ENCODE peak calls at places on chromosomes 16 and 17, in ten cellular contexts. P is cardiac muscle cell; Q is skeletal muscle cell; V is upper lobe of right lung; D is GM12865; R is naive thymus-derived CD4-positive, alpha-beta T cell; L is Karpas-422; F is fibroblast of pulmonary artery; J is hepatocyte; S is HCT116. E is an unnamed sample.

GRCh38 chr17:8409966-8410881 is 12.6 kb upstream of the RNF222 start:
- DNase-seq in P (peak; percentile 93), Q (peak; percentile 41), V (peak; percentile 91), D (peak; percentile 81), R (peak; percentile 61), L (peak; percentile 90), F (peak; percentile 91), J (peak; percentile 91), S (peak; percentile 73), E (peak; percentile 43)

GRCh38 chr16:22195695-22196558 is 10.2 kb upstream of the EEF2K start:
- DNase-seq in P (peak; percentile 92), Q (peak; percentile 51), V (peak; percentile 92), D (peak; percentile 95), R (peak; percentile 84), L (peak; percentile 95), F (peak; percentile 94), J (peak; percentile 92), S (peak; percentile 72), E (no peak)

GRCh38 chr17:80380068-80381061 is 34.6 kb upstream of the ENDOV start:
- DNase-seq in P (no peak), Q (no peak), V (no peak), D (no peak), R (no peak), L (no peak), F (no peak), J (no peak), S (no peak), E (no peak)

GRCh38 chr16:11204513-11205047 is 51.4 kb downstream of the SOCS1 start:
- DNase-seq in P (no peak), Q (no peak), V (no peak), D (no peak), R (no peak), L (no peak), F (no peak), J (no peak), S (no peak), E (no peak)

GRCh38 chr17:43814714-43815113 is 18.2 kb downstream of the MPP3 start:
- DNase-seq in P (peak; percentile 80), Q (peak; percentile 40), V (no peak), D (no peak), R (no peak), L (no peak), F (peak; percentile 82), J (no peak), S (no peak), E (peak; percentile 52)

GRCh38 chr16:14244344-14245010 is 173.4 kb downstream of the MRTFB start:
- DNase-seq in P (peak; percentile 52), Q (peak; percentile 28), V (no peak), D (no peak), R (no peak), L (no peak), F (peak; percentile 40), J (no peak), S (no peak), E (no peak)

GRCh38 chr16:50040028-50040427 is 15.0 kb downstream of the CNEP1R1 start:
- DNase-seq in P (peak; percentile 3), Q (no peak), V (no peak), D (no peak), R (no peak), L (no peak), F (no peak), J (no peak), S (no peak), E (no peak)

GRCh38 chr17:49450735-49451134 is 36.1 kb upstream of the PHB1 start:
- DNase-seq in P (no peak), Q (no peak), V (no peak), D (no peak), R (no peak), L (no peak), F (no peak), J (no peak), S (no peak), E (no peak)

GRCh38 chr17:78517421-78517820 is 59.8 kb downstream of the DNAH17 start:
- DNase-seq in P (peak; percentile 83), Q (no peak), V (peak; percentile 12), D (no peak), R (no peak), L (no peak), F (peak; percentile 62), J (no peak), S (no peak), E (no peak)

GRCh38 chr17:48629411-48629759 is 3.2 kb upstream of the HOXB9 start:
- DNase-seq in P (no peak), Q (no peak), V (no peak), D (no peak), R (no peak), L (no peak), F (no peak), J (no peak), S (no peak), E (no peak)

GRCh38 chr17:2394775-2395191 is 6.1 kb downstream of the MNT start:
- DNase-seq in P (no peak), Q (no peak), V (peak; percentile 63), D (no peak), R (peak; percentile 10), L (no peak), F (no peak), J (no peak), S (no peak), E (no peak)

GRCh38 chr17:2397247-2398171 is 3.4 kb downstream of the MNT start:
- DNase-seq in P (no peak), Q (no peak), V (peak; percentile 64), D (no peak), R (no peak), L (no peak), F (no peak), J (no peak), S (no peak), E (no peak)

GRCh38 chr17:2395258-2396170 is 5.3 kb downstream of the MNT start:
- DNase-seq in P (peak; percentile 27), Q (no peak), V (peak; percentile 81), D (peak; percentile 31), R (no peak), L (peak; percentile 60), F (peak; percentile 36), J (peak; percentile 78), S (no peak), E (no peak)

GRCh38 chr17:2396568-2397246 is 4.2 kb downstream of the MNT start:
- DNase-seq in P (peak; percentile 99), Q (peak; percentile 98), V (peak; percentile 96), D (peak; percentile 87), R (peak; percentile 51), L (peak; percentile 95), F (peak; percentile 99), J (peak; percentile 97), S (peak; percentile 93), E (peak; percentile 95)

DNA sequence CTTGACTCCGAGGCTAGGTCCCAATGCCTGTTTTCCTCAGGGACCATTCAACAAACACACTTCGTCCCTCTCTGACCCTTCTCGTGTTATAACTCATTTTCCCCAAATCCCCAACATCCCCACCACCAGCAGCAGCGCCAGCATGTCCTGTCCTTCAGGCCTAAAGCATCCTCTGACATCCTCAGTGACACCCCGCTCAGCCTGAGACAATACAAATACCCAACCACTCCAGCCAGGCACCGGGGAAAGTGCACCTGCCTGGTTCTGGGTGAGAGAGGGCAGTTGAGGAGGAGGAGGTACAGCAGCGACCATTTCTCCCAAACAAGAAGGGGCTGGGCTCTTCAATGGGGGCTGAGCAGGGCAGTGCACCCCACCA is 4.7 kb downstream of the MNT start:
- DNase-seq in P (no peak), Q (no peak), V (peak; percentile 63), D (no peak), R (no peak), L (no peak), F (no peak), J (no peak), S (no peak), E (no peak)
- H3K4me3 ChIP-seq in P (peak overlapping the region; percentile 17), Q (peak overlapping the region; percentile 42), V (peak overlapping the region; percentile 46), D (peak overlapping the region; percentile 44), R (no peak overlapping the region), L (peak overlapping the region; percentile 65), F (peak overlapping the region; percentile 47), J (peak overlapping the region; percentile 1), S (peak overlapping the region; percentile 59), E (peak overlapping the region; percentile 39)

GRCh38 chr16:68229431-68230175 is 6.3 kb downstream of the ESRP2 start:
- DNase-seq in P (peak; percentile 78), Q (peak; percentile 21), V (no peak), D (peak; percentile 57), R (peak; percentile 44), L (peak; percentile 81), F (peak; percentile 76), J (peak; percentile 80), S (no peak), E (no peak)
- H3K4me3 ChIP-seq in P (no peak overlapping the region), Q (no peak overlapping the region), V (no peak overlapping the region), D (no peak overlapping the region), R (no peak overlapping the region), L (no peak overlapping the region), F (no peak overlapping the region), J (no peak overlapping the region), S (no peak overlapping the region), E (no peak overlapping the region)

GRCh38 chr16:88045820-88046303 is 94.6 kb downstream of the BANP start:
- DNase-seq in P (no peak), Q (no peak), V (no peak), D (peak; percentile 83), R (no peak), L (peak; percentile 71), F (no peak), J (no peak), S (no peak), E (no peak)
- H3K4me3 ChIP-seq in P (no peak overlapping the region), Q (no peak overlapping the region), V (no peak overlapping the region), D (no peak overlapping the region), R (no peak overlapping the region), L (no peak overlapping the region), F (no peak overlapping the region), J (no peak overlapping the region), S (no peak overlapping the region), E (no peak overlapping the region)

GRCh38 chr16:66617010-66617434 is 12.5 kb downstream of the CMTM3 start:
- DNase-seq in P (peak; percentile 17), Q (no peak), V (no peak), D (no peak), R (no peak), L (no peak), F (no peak), J (no peak), S (no peak), E (no peak)

GRCh38 chr16:66617728-66618127 is 13.2 kb downstream of the CMTM3 start:
- DNase-seq in P (peak; percentile 4), Q (no peak), V (no peak), D (no peak), R (no peak), L (no peak), F (no peak), J (no peak), S (no peak), E (no peak)

GRCh38 chr16:66619534-66620418 is 15.3 kb downstream of the CMTM3 start:
- DNase-seq in P (peak; percentile 85), Q (peak; percentile 89), V (no peak), D (no peak), R (no peak), L (peak; percentile 85), F (peak; percentile 64), J (no peak), S (no peak), E (no peak)

GRCh38 chr16:66619036-66619435 is 14.5 kb downstream of the CMTM3 start:
- DNase-seq in P (peak; percentile 57), Q (peak; percentile 54), V (no peak), D (no peak), R (no peak), L (no peak), F (peak; percentile 42), J (no peak), S (no peak), E (no peak)

DNA sequence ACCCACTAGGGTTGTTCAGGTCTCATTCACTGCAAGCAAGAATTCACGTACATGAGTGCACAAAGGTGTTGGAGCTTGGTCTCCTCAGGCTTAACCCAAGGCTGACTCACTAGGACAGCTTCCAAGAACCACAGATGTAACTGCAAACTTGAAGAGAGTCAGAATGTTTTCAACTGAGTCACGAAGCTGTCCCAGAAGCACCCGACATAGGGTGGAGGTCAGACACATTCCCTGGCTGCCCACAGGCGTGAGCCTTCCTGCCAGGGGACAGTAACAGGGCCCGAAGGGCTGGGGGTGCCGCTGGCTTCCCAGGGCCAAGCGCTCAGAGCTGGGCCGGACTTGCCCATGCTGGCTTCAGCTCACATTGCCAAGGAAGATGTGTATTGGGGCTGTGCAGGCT is 14.1 kb downstream of the CMTM3 start:
- DNase-seq in P (peak; percentile 90), Q (peak; percentile 94), V (no peak), D (no peak), R (no peak), L (no peak), F (peak; percentile 88), J (no peak), S (peak; percentile 70), E (peak; percentile 64)
- H3K4me3 ChIP-seq in P (no peak overlapping the region), Q (no peak overlapping the region), V (no peak overlapping the region), D (no peak overlapping the region), R (no peak overlapping the region), L (no peak overlapping the region), F (no peak overlapping the region), J (no peak overlapping the region), S (peak overlapping the region; percentile 9), E (no peak overlapping the region)

E was measured in retinal pigment epithelial cell.